ENCODE peak calls at places on chromosome 4, in six cellular contexts. One of them, this sample, is unnamed.

GRCh38 chr4:134862116-134862515 is 660.5 kb upstream of the PABPC4L start:
- DNase-seq in stimulated activated CD8-positive, alpha-beta memory T cell treated with anti-CD3 and anti-CD28 coated beads, Interleukin-4, amount 100 ng/mL, for 48 hours: no peak
- DNase-seq in progenitor cell of endocrine pancreas: no peak
- DNase-seq in H4: no peak
- DNase-seq in body of pancreas: no peak
- DNase-seq in ascending aorta: no peak
- DNase-seq in this sample: no peak

GRCh38 chr4:10315638-10316037 is 141.6 kb downstream of the ZNF518B start:
- DNase-seq in stimulated activated CD8-positive, alpha-beta memory T cell treated with anti-CD3 and anti-CD28 coated beads, Interleukin-4, amount 100 ng/mL, for 48 hours: no peak
- DNase-seq in progenitor cell of endocrine pancreas: no peak
- DNase-seq in H4: no peak
- DNase-seq in body of pancreas: no peak
- DNase-seq in ascending aorta: no peak
- DNase-seq in this sample: no peak

GRCh38 chr4:5711479-5712184 is 631 bp downstream of the EVC start:
- DNase-seq in stimulated activated CD8-positive, alpha-beta memory T cell treated with anti-CD3 and anti-CD28 coated beads, Interleukin-4, amount 100 ng/mL, for 48 hours: peak
- DNase-seq in progenitor cell of endocrine pancreas: no peak
- DNase-seq in H4: peak
- DNase-seq in body of pancreas: peak
- DNase-seq in ascending aorta: no peak
- DNase-seq in this sample: peak

GRCh38 chr4:8851321-8852117 is 20.1 kb downstream of the HMX1 start:
- DNase-seq in stimulated activated CD8-positive, alpha-beta memory T cell treated with anti-CD3 and anti-CD28 coated beads, Interleukin-4, amount 100 ng/mL, for 48 hours: no peak
- DNase-seq in progenitor cell of endocrine pancreas: no peak
- DNase-seq in H4: no peak
- DNase-seq in body of pancreas: no peak
- DNase-seq in ascending aorta: no peak
- DNase-seq in this sample: no peak

GRCh38 chr4:244471-244870 is 60.8 kb downstream of the ZNF732 start:
- DNase-seq in stimulated activated CD8-positive, alpha-beta memory T cell treated with anti-CD3 and anti-CD28 coated beads, Interleukin-4, amount 100 ng/mL, for 48 hours: peak
- DNase-seq in progenitor cell of endocrine pancreas: no peak
- DNase-seq in H4: peak
- DNase-seq in body of pancreas: peak
- DNase-seq in ascending aorta: no peak
- DNase-seq in this sample: no peak

GRCh38 chr4:8917868-8918783 is 46.5 kb upstream of the HMX1 start:
- DNase-seq in stimulated activated CD8-positive, alpha-beta memory T cell treated with anti-CD3 and anti-CD28 coated beads, Interleukin-4, amount 100 ng/mL, for 48 hours: peak
- DNase-seq in progenitor cell of endocrine pancreas: peak
- DNase-seq in H4: peak
- DNase-seq in body of pancreas: peak
- DNase-seq in ascending aorta: no peak
- DNase-seq in this sample: peak

GRCh38 chr4:125985856-125986255 is 671.1 kb downstream of the FAT4 start:
- DNase-seq in stimulated activated CD8-positive, alpha-beta memory T cell treated with anti-CD3 and anti-CD28 coated beads, Interleukin-4, amount 100 ng/mL, for 48 hours: no peak
- DNase-seq in progenitor cell of endocrine pancreas: no peak
- DNase-seq in H4: peak
- DNase-seq in body of pancreas: no peak
- DNase-seq in ascending aorta: no peak
- DNase-seq in this sample: no peak

GRCh38 chr4:100106982-100107381 is 83.3 kb downstream of the DDIT4L start:
- DNase-seq in stimulated activated CD8-positive, alpha-beta memory T cell treated with anti-CD3 and anti-CD28 coated beads, Interleukin-4, amount 100 ng/mL, for 48 hours: no peak
- DNase-seq in progenitor cell of endocrine pancreas: no peak
- DNase-seq in H4: no peak
- DNase-seq in body of pancreas: no peak
- DNase-seq in ascending aorta: no peak
- DNase-seq in this sample: no peak

GRCh38 chr4:138835833-138836521 is 179.6 kb upstream of the NOCT start:
- DNase-seq in stimulated activated CD8-positive, alpha-beta memory T cell treated with anti-CD3 and anti-CD28 coated beads, Interleukin-4, amount 100 ng/mL, for 48 hours: no peak
- DNase-seq in progenitor cell of endocrine pancreas: no peak
- DNase-seq in H4: no peak
- DNase-seq in body of pancreas: peak
- DNase-seq in ascending aorta: no peak
- DNase-seq in this sample: peak

GRCh38 chr4:98386-98785 is 25.9 kb upstream of the ZNF718 start:
- DNase-seq in stimulated activated CD8-positive, alpha-beta memory T cell treated with anti-CD3 and anti-CD28 coated beads, Interleukin-4, amount 100 ng/mL, for 48 hours: no peak
- DNase-seq in progenitor cell of endocrine pancreas: no peak
- DNase-seq in H4: no peak
- DNase-seq in body of pancreas: no peak
- DNase-seq in ascending aorta: no peak
- DNase-seq in this sample: no peak

GRCh38 chr4:152778656-152779512 is 646 bp downstream of the TIGD4 start:
- DNase-seq in stimulated activated CD8-positive, alpha-beta memory T cell treated with anti-CD3 and anti-CD28 coated beads, Interleukin-4, amount 100 ng/mL, for 48 hours: peak
- DNase-seq in progenitor cell of endocrine pancreas: no peak
- DNase-seq in H4: no peak
- DNase-seq in body of pancreas: peak
- DNase-seq in ascending aorta: no peak
- DNase-seq in this sample: no peak

GRCh38 chr4:119580293-119580692 is 48.3 kb downstream of the PDE5A start:
- DNase-seq in stimulated activated CD8-positive, alpha-beta memory T cell treated with anti-CD3 and anti-CD28 coated beads, Interleukin-4, amount 100 ng/mL, for 48 hours: no peak
- DNase-seq in progenitor cell of endocrine pancreas: no peak
- DNase-seq in H4: no peak
- DNase-seq in body of pancreas: peak
- DNase-seq in ascending aorta: no peak
- DNase-seq in this sample: no peak

GRCh38 chr4:123588631-123589223 is 192.1 kb downstream of the SPRY1 start:
- DNase-seq in stimulated activated CD8-positive, alpha-beta memory T cell treated with anti-CD3 and anti-CD28 coated beads, Interleukin-4, amount 100 ng/mL, for 48 hours: no peak
- DNase-seq in progenitor cell of endocrine pancreas: no peak
- DNase-seq in H4: peak
- DNase-seq in body of pancreas: no peak
- DNase-seq in ascending aorta: no peak
- DNase-seq in this sample: no peak